ENCODE peak calls at places on chromosomes 12 and 14, in ten cellular contexts. P is Panc1, J is HCT116, Y is prostate gland, V is stomach, C is transverse colon, M is endothelial cell of umbilical vein, H is HepG2, E is K562, U is GM12878. X is an unnamed sample.

GRCh38 chr12:116136340-116136739 is 141.2 kb downstream of the MED13L start:
- DNase-seq in P (no peak), J (no peak), Y (no peak), V (no peak), C (no peak), M (peak), H (no peak), E (no peak), U (no peak), X (no peak)

GRCh38 chr12:67650127-67650495 is 1.6 kb downstream of the DYRK2 start:
- DNase-seq in P (no peak), J (no peak), Y (peak), V (no peak), C (no peak), M (peak), H (no peak), E (peak), U (no peak), X (no peak)

GRCh38 chr12:117034691-117035090 is 64.5 kb downstream of the TESC start:
- DNase-seq in P (no peak), J (no peak), Y (no peak), V (no peak), C (no peak), M (no peak), H (no peak), E (no peak), U (no peak), X (no peak)

GRCh38 chr14:20516921-20517320 is 11.6 kb downstream of the RNASE10 start:
- DNase-seq in P (no peak), J (no peak), Y (no peak), V (no peak), C (no peak), M (peak), H (no peak), E (no peak), U (no peak), X (no peak)

GRCh38 chr12:44672042-44672441 is 204.1 kb downstream of the NELL2 start:
- DNase-seq in P (no peak), J (no peak), Y (no peak), V (no peak), C (no peak), M (no peak), H (no peak), E (no peak), U (no peak), X (no peak)

GRCh38 chr12:111406474-111407370 is 999 bp downstream of the SH2B3 start:
- DNase-seq in P (no peak), J (no peak), Y (no peak), V (no peak), C (no peak), M (no peak), H (no peak), E (no peak), U (no peak), X (no peak)

GRCh38 chr14:78243187-78243586 is 73.0 kb downstream of the NRXN3 start:
- DNase-seq in P (no peak), J (no peak), Y (no peak), V (no peak), C (no peak), M (no peak), H (no peak), E (no peak), U (no peak), X (no peak)

GRCh38 chr12:110780448-110780847 is 37.8 kb upstream of the PPP1CC start:
- DNase-seq in P (no peak), J (no peak), Y (no peak), V (no peak), C (no peak), M (no peak), H (no peak), E (no peak), U (no peak), X (no peak)

GRCh38 chr14:50615566-50615965 is 52.5 kb downstream of the SAV1 start:
- DNase-seq in P (no peak), J (no peak), Y (no peak), V (no peak), C (no peak), M (no peak), H (no peak), E (no peak), U (no peak), X (no peak)

GRCh38 chr14:64296561-64296960 is 2.4 kb upstream of the ESR2 start:
- DNase-seq in P (no peak), J (no peak), Y (no peak), V (no peak), C (no peak), M (peak), H (no peak), E (no peak), U (no peak), X (no peak)

GRCh38 chr12:144650-145284 is 69.2 kb downstream of the SLC6A12 start:
- DNase-seq in P (no peak), J (no peak), Y (no peak), V (no peak), C (no peak), M (no peak), H (no peak), E (no peak), U (no peak), X (no peak)

GRCh38 chr14:105398726-105399440 is 545 bp downstream of the TEX22 start:
- DNase-seq in P (no peak), J (no peak), Y (no peak), V (no peak), C (no peak), M (peak), H (peak), E (peak), U (no peak), X (no peak)

GRCh38 chr12:49512541-49512940 is 26.3 kb upstream of the KCNH3 start:
- DNase-seq in P (no peak), J (no peak), Y (no peak), V (no peak), C (no peak), M (no peak), H (no peak), E (no peak), U (no peak), X (no peak)

GRCh38 chr12:119594772-119595445 is 1.3 kb downstream of the TMEM233 start:
- DNase-seq in P (no peak), J (no peak), Y (no peak), V (no peak), C (no peak), M (no peak), H (no peak), E (no peak), U (no peak), X (peak)

GRCh38 chr14:48568688-48569087 is 893.3 kb upstream of the MDGA2 start:
- DNase-seq in P (no peak), J (no peak), Y (no peak), V (no peak), C (no peak), M (no peak), H (no peak), E (no peak), U (no peak), X (no peak)

GRCh38 chr12:57462307-57463253 is 3.0 kb downstream of the GLI1 start:
- DNase-seq in P (peak), J (peak), Y (peak), V (peak), C (peak), M (peak), H (peak), E (peak), U (peak), X (peak)
- TF ChIP-seq POLR2AphosphoS5 in P (no peak), J (peak), Y (peak), V (peak), C (peak), M (no peak), H (no peak), E (no peak), U (no peak), X (no peak)

DNA sequence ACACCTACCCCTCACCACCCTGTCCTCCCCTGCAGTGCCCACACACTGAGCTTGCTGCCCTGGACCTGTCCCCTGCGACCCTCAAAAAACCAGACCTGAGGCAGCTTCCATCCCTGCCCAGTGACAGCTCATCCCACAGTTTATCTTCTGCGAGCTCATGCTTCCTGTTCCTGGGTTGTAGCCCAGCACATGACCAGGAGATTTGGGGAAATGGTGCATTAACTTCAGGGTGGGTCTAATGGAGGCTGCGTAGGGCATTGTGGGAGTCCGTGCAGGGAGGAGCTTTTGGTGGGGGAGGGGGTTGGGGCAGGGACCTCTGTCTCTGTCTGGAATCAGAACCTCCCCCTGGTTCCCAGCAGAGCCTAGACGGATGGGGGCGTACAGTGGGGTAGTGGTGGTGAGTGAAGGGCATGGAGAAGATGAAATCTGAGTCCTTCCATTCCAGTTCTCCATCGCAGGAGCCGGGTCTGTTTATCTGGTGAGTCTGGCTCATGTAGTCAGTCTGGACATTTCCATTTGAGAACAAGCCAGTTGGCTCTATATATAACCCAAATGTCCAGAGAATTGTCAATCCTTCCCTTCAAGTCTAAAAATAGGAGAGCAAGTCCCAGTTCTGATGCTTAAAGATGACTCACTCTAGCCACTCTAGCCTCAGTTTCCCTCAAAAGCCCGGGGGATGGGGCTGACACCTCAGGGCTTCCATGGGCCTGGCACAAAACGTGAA is 270.9 kb downstream of the CACNA1C start:
- DNase-seq in P (no peak), J (no peak), Y (no peak), V (no peak), C (no peak), M (no peak), H (no peak), E (no peak), U (no peak), X (no peak)
- TF ChIP-seq POLR2AphosphoS5 in P (no peak), J (no peak), Y (no peak), V (no peak), C (no peak), M (no peak), H (no peak), E (no peak), U (no peak), X (no peak)

GRCh38 chr14:94450722-94451090 is 1.9 kb downstream of the SERPINA11 start:
- DNase-seq in P (no peak), J (no peak), Y (no peak), V (no peak), C (no peak), M (no peak), H (no peak), E (no peak), U (no peak), X (no peak)
- TF ChIP-seq POLR2AphosphoS5 in P (no peak), J (no peak), Y (no peak), V (no peak), C (no peak), M (no peak), H (no peak), E (no peak), U (no peak), X (no peak)

GRCh38 chr12:12872934-12873275 is 18.5 kb upstream of the GPRC5A start:
- DNase-seq in P (no peak), J (peak), Y (no peak), V (no peak), C (no peak), M (peak), H (no peak), E (no peak), U (no peak), X (no peak)
- TF ChIP-seq POLR2AphosphoS5 in P (no peak), J (peak), Y (no peak), V (no peak), C (no peak), M (no peak), H (no peak), E (no peak), U (no peak), X (no peak)

DNA sequence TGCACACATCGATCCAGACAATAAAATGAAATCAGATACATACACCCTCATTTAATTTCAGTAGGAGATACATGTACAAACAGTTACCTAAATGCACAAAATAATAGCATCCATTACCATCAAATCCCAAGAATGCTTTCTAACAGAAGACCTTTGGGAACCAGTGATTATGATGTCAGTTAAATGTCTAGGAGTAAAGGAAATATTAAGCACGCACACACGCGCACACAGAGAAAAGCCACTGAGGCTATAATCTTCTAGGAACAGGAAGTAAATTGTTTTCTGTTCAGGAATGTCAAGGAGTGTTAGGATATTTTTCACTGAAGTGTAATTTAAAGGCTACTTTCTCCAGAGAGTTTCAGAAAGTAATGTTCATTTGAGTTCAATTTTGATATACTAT is 250.1 kb downstream of the MDGA2 start:
- DNase-seq in P (no peak), J (no peak), Y (no peak), V (no peak), C (no peak), M (no peak), H (no peak), E (no peak), U (no peak), X (no peak)
- TF ChIP-seq POLR2AphosphoS5 in P (no peak), J (no peak), Y (no peak), V (no peak), C (no peak), M (no peak), H (no peak), E (no peak), U (no peak), X (no peak)

GRCh38 chr14:33700052-33700451 is 250.8 kb downstream of the EGLN3 start:
- DNase-seq in P (no peak), J (no peak), Y (no peak), V (no peak), C (no peak), M (no peak), H (no peak), E (no peak), U (no peak), X (no peak)
- TF ChIP-seq POLR2AphosphoS5 in P (no peak), J (no peak), Y (no peak), V (no peak), C (no peak), M (no peak), H (no peak), E (no peak), U (no peak), X (no peak)

GRCh38 chr14:69878251-69878650 is 965 bp upstream of the SMOC1 start:
- DNase-seq in P (no peak), J (no peak), Y (no peak), V (no peak), C (no peak), M (no peak), H (no peak), E (no peak), U (no peak), X (no peak)

GRCh38 chr14:69877492-69877891 is 1.7 kb upstream of the SMOC1 start:
- DNase-seq in P (peak), J (peak), Y (no peak), V (no peak), C (no peak), M (peak), H (no peak), E (peak), U (no peak), X (no peak)

GRCh38 chr14:69880051-69880487 is 853 bp downstream of the SMOC1 start:
- DNase-seq in P (no peak), J (no peak), Y (no peak), V (no peak), C (no peak), M (no peak), H (peak), E (no peak), U (no peak), X (no peak)

GRCh38 chr14:69880851-69881250 is 1.6 kb downstream of the SMOC1 start:
- DNase-seq in P (no peak), J (no peak), Y (no peak), V (no peak), C (no peak), M (no peak), H (no peak), E (no peak), U (no peak), X (no peak)

DNA sequence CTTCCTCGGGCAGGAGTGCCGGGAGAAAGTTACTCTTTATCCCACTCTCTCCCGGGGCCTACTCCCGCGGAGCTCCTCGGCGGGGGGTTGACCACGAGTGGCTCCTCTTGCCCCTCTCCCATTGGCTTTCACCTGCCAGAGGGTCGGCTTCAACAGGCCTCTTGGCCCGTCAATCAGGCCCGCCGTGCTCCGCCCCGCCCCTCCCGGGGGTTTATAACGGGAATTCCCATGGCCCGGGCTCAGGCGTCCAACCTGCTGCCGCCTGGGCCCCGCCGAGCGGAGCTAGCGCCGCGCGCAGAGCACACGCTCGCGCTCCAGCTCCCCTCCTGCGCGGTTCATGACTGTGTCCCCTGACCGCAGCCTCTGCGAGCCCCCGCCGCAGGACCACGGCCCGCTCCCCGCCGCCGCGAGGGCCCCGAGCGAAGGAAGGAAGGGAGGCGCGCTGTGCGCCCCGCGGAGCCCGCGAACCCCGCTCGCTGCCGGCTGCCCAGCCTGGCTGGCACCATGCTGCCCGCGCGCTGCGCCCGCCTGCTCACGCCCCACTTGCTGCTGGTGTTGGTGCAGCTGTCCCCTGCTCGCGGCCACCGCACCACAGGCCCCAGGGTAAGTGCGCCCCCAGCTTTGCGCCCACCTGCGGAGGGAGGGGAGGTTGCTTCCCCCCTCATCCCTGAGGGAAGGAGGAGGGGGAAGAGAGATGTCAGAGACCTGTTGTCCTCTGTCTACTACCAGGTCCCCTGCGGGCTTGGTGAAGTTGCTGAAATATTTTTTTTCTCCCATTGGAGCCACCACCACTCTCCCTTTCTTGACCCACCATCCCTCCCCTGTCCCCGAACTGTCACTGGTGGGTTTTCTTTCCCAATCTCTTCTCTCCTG is at the start of gene SMOC1:
- DNase-seq in P (no peak), J (no peak), Y (no peak), V (peak), C (peak), M (peak), H (peak), E (peak), U (no peak), X (peak)
- TF ChIP-seq POLR2AphosphoS5 in P (no peak), J (no peak), Y (peak), V (peak), C (no peak), M (no peak), H (peak), E (no peak), U (no peak), X (no peak)